ENCODE peak calls at places on chromosomes 5 and 9, in five cellular contexts. W is endothelial cell of umbilical vein, M is HCT116, F is K562, L is stomach. T is an unnamed sample. For H3K36me3 and H3K4me1, the result is how much of the 10 kb centered on the place peaks cover.

GRCh38 chr9:22588918-22589317 is 142.3 kb downstream of the DMRTA1 start:
- DNase-seq in L (no peak), F (no peak), M (no peak), W (no peak), T (no peak)

GRCh38 chr5:9847631-9848030 is 217.5 kb upstream of the TAS2R1 start:
- DNase-seq in W (no peak), L (no peak), F (no peak), M (no peak), T (no peak)

GRCh38 chr5:78490709-78491485 is 130.5 kb downstream of the SCAMP1 start:
- DNase-seq in M (no peak), F (no peak), L (no peak), W (peak), T (no peak)

GRCh38 chr9:105026451-105026850 is 98.5 kb upstream of the ABCA1 start:
- DNase-seq in L (no peak), M (no peak), W (no peak), F (no peak), T (no peak)

GRCh38 chr5:141869514-141869913 is 8.7 kb downstream of the PCDH1 start:
- DNase-seq in L (peak), M (no peak), W (no peak), F (no peak), T (no peak)

GRCh38 chr5:95715799-95716461 is 15.2 kb upstream of the RHOBTB3 start:
- DNase-seq in L (no peak), M (peak), F (no peak), W (peak), T (no peak)

GRCh38 chr9:128771094-128771721 is 519 bp downstream of the ZER1 start:
- DNase-seq in L (no peak), M (no peak), W (peak), F (no peak), T (no peak)

GRCh38 chr5:59543826-59544442 is 349.6 kb downstream of the PDE4D start:
- DNase-seq in F (no peak), W (no peak), M (no peak), L (no peak), T (no peak)

GRCh38 chr5:91381774-91382492 is 1.2 kb downstream of the ARRDC3 start:
- DNase-seq in M (peak), L (peak), F (peak), W (peak), T (no peak)

GRCh38 chr9:133989554-133990365 is 2.4 kb downstream of the VAV2 start:
- DNase-seq in F (no peak), M (no peak), L (no peak), W (no peak), T (no peak)

DNA sequence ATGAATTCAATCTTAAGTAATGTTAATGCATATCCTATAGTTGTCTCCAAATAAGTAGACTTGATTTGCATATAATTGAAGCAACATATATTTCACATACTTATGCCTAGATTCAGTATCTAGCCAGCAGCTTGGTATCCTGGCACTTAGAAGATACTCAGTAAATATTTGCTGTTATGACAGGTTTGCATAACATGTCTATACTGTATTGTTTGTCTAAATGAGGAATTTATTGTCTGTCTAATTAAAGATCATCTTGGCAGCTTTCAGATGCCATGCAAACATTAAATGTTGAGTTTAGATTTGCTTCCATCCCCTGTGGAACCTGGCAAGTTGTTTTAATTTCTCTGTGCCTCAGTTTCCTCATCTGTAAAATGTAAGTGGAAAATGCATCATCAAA is 9.4 kb downstream of the IQGAP2 start:
- DNase-seq in M (no peak), W (no peak), L (no peak), F (no peak), T (no peak)
- TF ChIP-seq POLR2AphosphoS5 in M (no peak), W (no peak), L (no peak), F (no peak), T (no peak)

DNA sequence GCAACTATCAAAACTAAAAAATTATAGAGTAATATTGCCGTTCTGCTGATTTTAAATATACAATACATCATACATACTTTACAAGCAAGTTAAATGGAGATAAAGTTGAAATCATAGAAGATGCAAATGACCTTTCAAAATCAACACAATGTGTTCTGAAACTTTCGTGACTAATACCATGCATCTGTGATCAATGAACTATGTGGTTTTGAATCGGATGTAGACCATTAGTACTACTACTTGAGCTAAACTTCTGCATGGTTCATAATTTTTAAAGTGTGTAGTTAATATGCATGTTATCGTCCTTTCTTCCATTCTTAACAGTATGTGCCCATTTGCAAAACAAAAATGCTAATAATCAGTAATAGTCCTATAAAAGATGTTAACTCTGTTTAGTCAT is 11.3 kb upstream of the PHF2 start:
- DNase-seq in M (no peak), F (no peak), L (no peak), W (no peak), T (no peak)
- H3K36me3 ChIP-seq in M (under half), F (under half), L (half or more), W (under half), T (under half)

GRCh38 chr5:135900276-135900675 is 4.6 kb upstream of the IL9 start:
- DNase-seq in F (no peak), M (no peak), W (no peak), L (no peak), T (no peak)
- H3K4me1 ChIP-seq in F (under half), M (under half), W (under half), L (under half), T (under half)

GRCh38 chr9:77606526-77606925 is 41.6 kb downstream of the GNA14 start:
- DNase-seq in W (no peak), L (no peak), F (no peak), M (no peak), T (no peak)

GRCh38 chr9:77601476-77602056 is 46.6 kb downstream of the GNA14 start:
- DNase-seq in F (no peak), L (no peak), M (no peak), W (no peak), T (no peak)

GRCh38 chr9:77602852-77603251 is 45.3 kb downstream of the GNA14 start:
- DNase-seq in M (no peak), W (no peak), L (no peak), F (no peak), T (no peak)

GRCh38 chr9:77604316-77604715 is 43.8 kb downstream of the GNA14 start:
- DNase-seq in W (no peak), L (no peak), M (no peak), F (no peak), T (no peak)

DNA sequence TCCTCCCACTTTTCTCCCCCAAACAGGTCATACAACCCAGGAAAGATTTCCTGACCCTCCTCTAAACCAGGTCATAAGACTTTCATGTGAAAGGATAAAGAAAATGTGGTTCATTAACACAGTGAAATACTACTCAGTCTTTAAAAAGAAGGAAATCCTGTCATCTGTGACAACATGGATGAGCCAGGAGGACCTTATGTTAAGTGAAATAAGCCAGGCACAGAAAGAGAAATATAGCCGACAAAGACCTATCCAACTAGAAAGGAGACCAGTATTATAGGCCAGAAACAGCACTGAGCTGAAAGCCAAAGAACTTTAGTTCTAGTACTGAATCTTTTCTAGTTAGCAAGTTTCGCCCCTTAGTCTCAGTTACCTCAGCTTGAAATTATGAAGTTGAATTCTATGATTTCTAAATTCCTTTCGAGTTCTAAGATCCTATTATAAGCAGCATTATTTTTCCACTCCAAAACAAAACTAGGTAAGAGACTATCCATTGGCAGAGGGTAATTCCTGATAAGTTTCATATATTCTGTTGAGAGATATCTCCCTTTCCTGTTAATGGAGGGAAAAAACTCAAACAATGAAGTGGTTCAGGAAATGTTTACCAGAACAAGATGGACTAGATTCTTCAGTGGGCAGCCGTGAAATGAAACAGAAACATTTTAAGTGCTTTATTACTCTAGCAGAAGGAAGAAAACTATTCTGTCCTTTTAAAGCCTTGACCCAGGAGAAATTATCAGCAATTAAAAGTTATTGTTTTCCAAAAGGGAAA is 42.5 kb downstream of the GNA14 start:
- DNase-seq in M (no peak), F (no peak), L (no peak), W (peak), T (no peak)
- TF ChIP-seq POLR2AphosphoS5 in M (no peak), F (no peak), L (no peak), W (no peak), T (peak)

GRCh38 chr9:114370985-114371335 is 16.8 kb downstream of the AKNA start:
- DNase-seq in M (no peak), F (no peak), L (no peak), W (no peak), T (no peak)

GRCh38 chr9:114372971-114373591 is 14.7 kb downstream of the AKNA start:
- DNase-seq in F (no peak), M (no peak), W (no peak), L (peak), T (no peak)

GRCh38 chr9:114371986-114372917 is 15.5 kb downstream of the AKNA start:
- DNase-seq in M (no peak), F (no peak), L (no peak), W (peak), T (no peak)

GRCh38 chr9:114370251-114370984 is 17.4 kb downstream of the AKNA start:
- DNase-seq in W (no peak), L (no peak), F (no peak), M (no peak), T (no peak)

DNA sequence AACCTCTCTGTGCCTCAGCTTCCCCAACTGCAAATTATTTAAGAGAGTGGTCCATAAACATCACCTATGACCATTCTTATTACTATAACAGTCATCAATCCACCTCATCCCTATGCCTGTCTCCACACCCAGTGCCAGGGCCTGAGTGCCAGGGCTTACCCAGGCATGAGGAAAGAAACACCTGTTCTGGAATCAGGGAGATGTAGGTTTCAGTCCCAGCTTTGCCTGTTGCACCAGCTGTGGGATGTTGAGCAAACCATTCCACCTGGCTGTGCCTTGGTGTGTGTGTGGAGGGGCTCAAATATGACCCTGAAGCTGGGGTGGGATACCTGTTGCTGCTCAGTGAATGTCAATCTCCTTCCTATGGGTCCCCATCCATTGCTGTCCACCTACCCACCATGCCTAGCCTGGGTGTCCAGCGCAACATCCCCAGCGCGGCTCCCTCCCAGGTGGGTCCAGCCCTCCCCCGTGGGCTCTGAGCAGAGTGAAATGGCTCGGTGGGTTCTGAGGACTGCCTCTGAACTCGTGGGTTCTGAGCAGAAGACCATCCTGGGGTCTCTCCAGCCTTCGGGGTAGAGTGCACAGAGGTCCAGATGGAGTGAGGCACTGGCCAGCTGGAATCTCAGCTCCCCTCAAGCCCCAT is 16.3 kb downstream of the AKNA start:
- DNase-seq in M (no peak), L (no peak), F (no peak), W (no peak), T (no peak)
- H3K36me3 ChIP-seq in M (under half), L (half or more), F (under half), W (under half), T (under half)

GRCh38 chr9:127543221-127543620 is 68.9 kb upstream of the STXBP1 start:
- DNase-seq in M (no peak), F (no peak), L (no peak), W (no peak), T (no peak)
- H3K4me1 ChIP-seq in M (under half), F (half or more), L (half or more), W (half or more), T (half or more)

GRCh38 chr9:123639743-123640142 is 283.7 kb downstream of the CRB2 start:
- DNase-seq in L (no peak), F (no peak), W (no peak), M (no peak), T (no peak)

GRCh38 chr9:123637596-123637939 is 281.6 kb downstream of the CRB2 start:
- DNase-seq in M (no peak), W (no peak), F (no peak), L (no peak), T (no peak)

GRCh38 chr9:123640792-123641222 is 284.8 kb downstream of the CRB2 start:
- DNase-seq in W (no peak), L (no peak), M (no peak), F (no peak), T (no peak)

GRCh38 chr9:123642291-123643278 is 286.6 kb downstream of the CRB2 start:
- DNase-seq in W (no peak), M (no peak), F (no peak), L (peak), T (no peak)

DNA sequence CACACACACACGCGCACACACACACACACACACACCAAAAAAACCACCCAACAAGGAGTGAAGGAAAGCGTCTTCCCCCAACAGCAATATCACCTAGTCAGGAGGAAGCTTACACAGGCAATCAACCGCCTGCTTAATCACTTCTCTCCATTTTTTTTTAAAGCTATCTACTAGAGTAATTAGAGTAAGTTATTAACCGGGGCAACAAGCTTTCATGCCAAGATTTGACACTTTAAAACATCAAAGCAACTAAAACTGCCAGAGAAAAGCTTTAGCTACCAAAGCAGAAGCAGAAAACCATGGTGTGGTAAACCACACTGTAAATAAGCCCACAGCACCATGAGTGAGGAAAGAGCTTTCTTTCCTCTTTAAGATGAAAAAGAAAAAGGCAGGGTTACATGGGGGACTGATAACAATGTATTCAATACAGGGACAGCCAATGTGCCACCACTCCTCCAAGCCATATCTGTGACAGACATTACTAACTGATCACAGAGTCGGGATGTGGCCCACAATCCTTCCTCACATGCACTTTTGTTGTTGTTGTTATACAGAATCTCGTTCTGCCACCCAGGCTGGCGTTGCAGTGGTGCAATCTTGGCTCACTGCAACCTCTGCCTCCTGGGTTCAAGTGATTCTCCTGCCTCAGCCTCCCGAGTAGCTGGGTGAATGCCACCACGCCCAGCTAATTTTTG is 282.1 kb downstream of the CRB2 start:
- DNase-seq in L (no peak), F (no peak), W (peak), M (no peak), T (no peak)
- TF ChIP-seq POLR2AphosphoS5 in L (no peak), F (no peak), W (no peak), M (no peak), T (no peak)

GRCh38 chr9:113388833-113389232 is 12.0 kb upstream of the HDHD3 start:
- DNase-seq in W (no peak), F (no peak), L (peak), M (no peak), T (no peak)
- H3K36me3 ChIP-seq in W (under half), F (under half), L (half or more), M (under half), T (under half)

GRCh38 chr9:70403618-70404025 is 10.8 kb downstream of the KLF9 start:
- DNase-seq in L (no peak), W (peak), F (no peak), M (no peak), T (no peak)

GRCh38 chr9:70405808-70406445 is 8.5 kb downstream of the KLF9 start:
- DNase-seq in L (no peak), W (no peak), F (no peak), M (no peak), T (no peak)

GRCh38 chr9:70402213-70402612 is 12.2 kb downstream of the KLF9 start:
- DNase-seq in W (peak), M (no peak), L (no peak), F (no peak), T (no peak)

GRCh38 chr9:70403166-70403565 is 11.3 kb downstream of the KLF9 start:
- DNase-seq in F (no peak), M (no peak), L (no peak), W (peak), T (no peak)

GRCh38 chr9:70404261-70404660 is 10.2 kb downstream of the KLF9 start:
- DNase-seq in W (no peak), L (no peak), F (no peak), M (no peak), T (peak)
- H3K4me1 ChIP-seq in W (under half), L (half or more), F (under half), M (under half), T (half or more)

DNA sequence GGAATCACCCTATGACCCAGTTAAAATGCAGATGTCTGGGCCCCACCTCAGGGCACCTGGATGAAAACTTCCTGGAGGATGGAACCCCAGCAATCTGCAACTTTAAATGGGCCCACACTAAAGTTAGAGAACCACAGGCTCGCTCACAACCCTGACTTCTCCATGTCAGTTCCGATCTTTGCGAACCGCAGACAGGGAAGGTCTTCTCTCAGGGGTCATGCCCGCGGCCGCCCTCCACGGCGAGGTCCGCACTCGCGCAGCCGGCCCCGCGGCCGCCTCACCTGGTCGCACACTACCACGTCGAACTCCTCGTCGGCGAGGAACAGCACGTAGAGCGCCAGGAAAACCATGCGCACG is 498 bp downstream of the ALG2 start:
- DNase-seq in W (no peak), F (no peak), L (no peak), M (no peak), T (no peak)
- TF ChIP-seq POLR2AphosphoS5 in W (no peak), F (no peak), L (no peak), M (no peak), T (no peak)

T was measured in vagina.